ENCODE peak calls at places on chromosomes 2 and 18, in four cellular contexts. S, Z, O and G are unnamed samples.

GRCh38 chr2:45614330-45614729 is 3.3 kb upstream of the SRBD1 start:
- DNase-seq in S (no peak), Z (no peak), O (no peak), G (no peak)

GRCh38 chr18:59612461-59612860 is 84.8 kb downstream of the CCBE1 start:
- DNase-seq in S (no peak), Z (no peak), O (no peak), G (no peak)

GRCh38 chr2:112140899-112141622 is 2.9 kb downstream of the FBLN7 start:
- DNase-seq in S (no peak), Z (no peak), O (no peak), G (no peak)

GRCh38 chr18:38483326-38483725 is 917.7 kb upstream of the CELF4 start:
- DNase-seq in S (no peak), Z (no peak), O (no peak), G (no peak)

GRCh38 chr2:27306657-27307544 is 1.3 kb downstream of the UCN start:
- DNase-seq in S (no peak), Z (no peak), O (no peak), G (no peak)

GRCh38 chr2:217773539-217773938 is 229.3 kb downstream of the TNS1 start:
- DNase-seq in S (no peak), Z (no peak), O (no peak), G (no peak)

GRCh38 chr2:231512222-231512621 is 18.0 kb downstream of the NMUR1 start:
- DNase-seq in S (peak; percentile 26), Z (no peak), O (no peak), G (no peak)

GRCh38 chr2:136437461-136437860 is 319.5 kb upstream of the CXCR4 start:
- DNase-seq in S (no peak), Z (no peak), O (no peak), G (no peak)

GRCh38 chr18:34153711-34154110 is 71.0 kb downstream of the NOL4 start:
- DNase-seq in S (no peak), Z (no peak), O (no peak), G (no peak)

GRCh38 chr2:49973917-49974368 is 819.6 kb upstream of the FSHR start:
- DNase-seq in S (peak; percentile 71), Z (peak; percentile 81), O (peak; percentile 45), G (peak; percentile 22)

GRCh38 chr2:167681234-167681633 is 566.2 kb downstream of the STK39 start:
- DNase-seq in S (no peak), Z (no peak), O (no peak), G (no peak)

GRCh38 chr18:11947214-11948119 is 33.8 kb upstream of the IMPA2 start:
- DNase-seq in S (peak; percentile 98), Z (peak; percentile 94), O (peak; percentile 96), G (peak; percentile 98)

GRCh38 chr2:189849550-189849949 is 65.3 kb downstream of the PMS1 start:
- DNase-seq in S (no peak), Z (no peak), O (no peak), G (no peak)

GRCh38 chr2:3361518-3362438 is 15.8 kb downstream of the EIPR1 start:
- DNase-seq in S (no peak), Z (no peak), O (no peak), G (peak; percentile 2)

GRCh38 chr2:98810588-98810928 is 79.6 kb upstream of the MGAT4A start:
- DNase-seq in S (no peak), Z (no peak), O (no peak), G (no peak)

GRCh38 chr2:217525076-217525475 is 477.7 kb downstream of the TNS1 start:
- DNase-seq in S (no peak), Z (no peak), O (no peak), G (no peak)

GRCh38 chr2:103254611-103255010 is 492.8 kb downstream of the TMEM182 start:
- DNase-seq in S (no peak), Z (no peak), O (no peak), G (no peak)

GRCh38 chr2:224405412-224405811 is 3.5 kb upstream of the FAM124B start:
- DNase-seq in S (no peak), Z (no peak), O (no peak), G (no peak)

GRCh38 chr2:25161055-25161781 is 7.2 kb downstream of the POMC start:
- DNase-seq in S (peak; percentile 79), Z (no peak), O (peak; percentile 44), G (no peak)

GRCh38 chr18:59696311-59697235 is 650 bp downstream of the CCBE1 start:
- DNase-seq in S (peak; percentile 78), Z (no peak), O (no peak), G (no peak)

GRCh38 chr2:120205901-120206581 is 17.2 kb downstream of the TMEM185B start:
- DNase-seq in S (no peak), Z (peak; percentile 73), O (no peak), G (no peak)

GRCh38 chr18:80253236-80253635 is 5.9 kb upstream of the PARD6G start:
- DNase-seq in S (no peak), Z (peak; percentile 69), O (no peak), G (peak; percentile 11)

GRCh38 chr2:190540048-190540447 is 5.5 kb upstream of the NEMP2 start:
- DNase-seq in S (no peak), Z (no peak), O (no peak), G (no peak)

GRCh38 chr2:166184789-166185188 is 57.0 kb upstream of the SCN1A start:
- DNase-seq in S (no peak), Z (no peak), O (no peak), G (no peak)

GRCh38 chr2:145692971-145693478 is 1173.1 kb upstream of the ZEB2 start:
- DNase-seq in S (no peak), Z (no peak), O (peak; percentile 37), G (no peak)

GRCh38 chr18:43238429-43238828 is 38.9 kb downstream of the SYT4 start:
- DNase-seq in S (no peak), Z (no peak), O (no peak), G (no peak)

GRCh38 chr2:221423212-221423804 is 148.8 kb downstream of the EPHA4 start:
- DNase-seq in S (no peak), Z (no peak), O (no peak), G (no peak)

DNA sequence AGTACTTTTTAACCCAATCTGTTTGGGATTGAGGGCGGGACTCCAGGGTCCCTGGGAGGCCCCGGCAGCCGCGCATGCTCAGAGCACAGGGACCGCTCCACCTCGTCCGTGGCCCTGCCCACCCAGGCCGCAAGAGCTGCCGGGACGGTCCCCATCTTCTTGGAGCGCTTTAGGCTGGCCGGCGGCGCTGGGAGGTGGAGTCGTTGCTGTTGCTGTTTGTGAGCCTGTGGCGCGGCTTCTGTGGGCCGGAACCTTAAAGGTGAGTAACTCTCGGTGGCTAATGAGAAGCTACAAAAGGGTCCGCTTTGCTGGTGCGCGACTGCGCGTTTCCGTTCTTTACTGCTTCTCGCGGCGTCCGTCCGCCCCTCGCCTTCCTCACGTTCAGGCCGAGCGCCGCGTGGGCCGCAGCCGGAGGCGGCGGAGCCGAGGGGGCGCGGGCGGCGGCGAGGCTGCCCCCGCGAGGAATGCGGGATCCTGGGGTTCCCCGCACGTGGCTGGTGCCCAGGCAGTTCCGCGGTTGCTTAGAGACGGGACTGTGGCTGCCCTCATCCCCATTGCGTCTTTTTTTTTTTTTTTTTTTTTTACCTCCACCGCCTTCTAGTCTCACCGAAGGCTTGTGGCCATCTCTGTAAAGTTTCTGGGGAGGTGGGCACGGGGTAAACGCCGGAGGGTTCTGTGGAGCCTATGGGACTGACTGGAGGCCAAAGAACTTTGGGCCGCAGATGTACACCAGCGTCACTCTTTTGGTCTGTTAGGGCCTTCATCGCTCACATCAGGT is at the start of gene SSB:
- DNase-seq in S (peak; percentile 95), Z (peak; percentile 91), O (peak; percentile 90), G (peak; percentile 88)
- TF ChIP-seq POLR2A in S (peak; percentile 42), Z (peak; percentile 60), O (no peak), G (no peak)

DNA sequence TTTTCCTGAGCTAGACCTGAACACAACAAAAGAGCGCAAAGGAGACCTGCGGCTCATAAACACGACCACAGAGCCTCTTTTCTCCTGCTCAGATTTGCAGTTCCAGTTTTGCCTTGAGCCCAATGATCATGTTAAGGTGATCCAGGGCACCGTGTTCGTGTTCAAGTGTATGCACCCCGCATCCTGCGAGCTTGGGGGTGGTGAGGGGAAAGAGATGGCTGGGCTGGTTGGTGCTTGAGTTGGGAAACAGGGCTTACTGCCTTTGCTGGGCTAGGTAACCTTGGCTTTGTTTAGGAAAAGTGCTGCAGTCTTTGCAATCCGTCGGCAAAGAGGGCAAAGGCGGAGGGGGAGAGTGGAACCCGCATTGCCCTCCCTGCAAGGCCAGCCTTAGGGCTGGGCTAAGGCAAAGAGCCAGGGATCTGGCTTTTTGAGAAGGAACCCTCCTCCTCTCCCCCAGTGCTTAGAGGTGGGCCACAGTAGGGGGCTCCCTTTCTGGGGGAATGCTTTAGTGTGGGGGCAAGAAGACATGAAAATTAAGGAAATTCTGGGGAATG is 1.3 kb downstream of the HOXD10 start:
- DNase-seq in S (no peak), Z (no peak), O (no peak), G (peak; percentile 56)
- TF ChIP-seq POLR2A in S (no peak), Z (no peak), O (no peak), G (no peak)

DNA sequence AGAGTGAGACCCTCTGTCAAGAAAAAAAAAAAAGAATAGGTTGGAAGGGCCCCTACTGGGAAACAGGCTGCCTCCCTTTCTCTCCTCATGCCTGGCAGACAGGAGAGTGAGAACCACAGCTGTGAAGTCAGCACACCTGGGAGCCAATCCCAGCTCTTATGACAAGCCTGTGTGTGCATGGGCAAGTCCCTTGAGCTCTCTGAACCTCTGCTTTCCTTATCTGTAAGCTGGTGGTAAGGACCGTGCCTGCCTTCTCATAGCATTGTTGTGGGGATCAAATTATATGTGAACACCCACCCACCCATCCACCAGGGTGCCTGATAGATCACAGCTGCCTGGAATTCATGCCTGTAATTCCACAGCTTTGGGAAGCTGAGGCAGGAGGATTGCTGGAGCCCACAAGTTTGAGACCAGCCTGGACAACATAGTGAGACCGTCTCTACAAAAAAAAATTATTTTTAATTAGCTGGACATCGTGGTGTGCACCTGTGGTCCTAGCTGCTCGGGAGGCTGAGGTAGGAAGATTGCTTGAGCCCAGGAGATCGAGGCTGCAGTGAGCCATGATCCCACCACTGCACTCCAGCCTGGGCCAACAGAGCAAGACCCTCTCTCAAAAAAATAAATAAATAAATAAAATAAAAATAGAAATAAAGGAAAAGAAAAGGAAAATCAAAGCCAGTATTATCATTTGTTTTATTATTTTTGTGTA is 66.9 kb upstream of the MCFD2 start:
- DNase-seq in S (no peak), Z (no peak), O (no peak), G (no peak)
- TF ChIP-seq POLR2A in S (no peak), Z (no peak), O (no peak), G (no peak)

GRCh38 chr2:20351555-20352229 is 1.0 kb upstream of the PUM2 start:
- DNase-seq in S (no peak), Z (no peak), O (peak; percentile 60), G (no peak)

GRCh38 chr2:20349457-20350034 is 1.1 kb downstream of the PUM2 start:
- DNase-seq in S (no peak), Z (no peak), O (no peak), G (no peak)

GRCh38 chr2:20348542-20348941 is 2.1 kb downstream of the PUM2 start:
- DNase-seq in S (no peak), Z (no peak), O (no peak), G (no peak)

GRCh38 chr2:20350753-20351554 is at the start of gene PUM2:
- DNase-seq in S (peak; percentile 96), Z (peak; percentile 95), O (peak; percentile 96), G (peak; percentile 98)

GRCh38 chr2:20350105-20350712 is 435 bp downstream of the PUM2 start:
- DNase-seq in S (peak; percentile 73), Z (no peak), O (peak; percentile 37), G (peak; percentile 90)
- TF ChIP-seq POLR2A in S (no peak), Z (no peak), O (no peak), G (no peak)

DNA sequence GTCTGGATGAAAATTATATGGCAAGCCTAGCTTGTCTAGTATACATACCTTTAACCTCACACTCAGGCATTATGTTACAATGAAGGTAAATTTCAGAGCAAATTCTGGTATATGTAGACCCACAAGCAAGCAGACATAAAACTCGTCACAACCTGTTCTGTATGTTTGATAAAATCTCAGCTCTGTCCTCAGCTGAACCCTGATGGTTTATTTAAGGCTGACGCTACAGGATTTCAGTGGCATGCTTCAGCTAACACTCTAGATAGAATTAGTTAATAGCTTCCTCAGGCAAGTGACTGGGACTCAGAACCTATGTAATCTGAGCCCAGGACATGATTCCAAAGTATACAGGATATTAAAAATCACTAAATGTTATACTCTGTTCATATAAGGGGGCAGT is 68.2 kb upstream of the MC2R start:
- DNase-seq in S (no peak), Z (no peak), O (no peak), G (no peak)
- TF ChIP-seq POLR2A in S (no peak), Z (no peak), O (no peak), G (no peak)